ENCODE peak calls at places on chromosomes 2 and 18, in nine cellular contexts. One of them, this sample, is unnamed.

GRCh38 chr18:52694804-52695203 is 354.8 kb downstream of the DCC start:
- DNase-seq in right lobe of liver: no peak
- DNase-seq in left lung: no peak
- DNase-seq in left ventricle myocardium inferior: no peak
- DNase-seq in cardiac muscle cell: no peak
- DNase-seq in fibroblast of lung: peak
- DNase-seq in AG04450: no peak
- DNase-seq in vagina: no peak
- DNase-seq in AG10803: no peak
- DNase-seq in this sample: no peak

GRCh38 chr18:79599503-79599931 is 80.1 kb upstream of the CTDP1 start:
- DNase-seq in right lobe of liver: peak
- DNase-seq in left lung: peak
- DNase-seq in left ventricle myocardium inferior: peak
- DNase-seq in cardiac muscle cell: no peak
- DNase-seq in fibroblast of lung: peak
- DNase-seq in AG04450: no peak
- DNase-seq in vagina: no peak
- DNase-seq in AG10803: peak
- DNase-seq in this sample: no peak

GRCh38 chr2:38427936-38428335 is 50.9 kb upstream of the ATL2 start:
- DNase-seq in right lobe of liver: no peak
- DNase-seq in left lung: no peak
- DNase-seq in left ventricle myocardium inferior: no peak
- DNase-seq in cardiac muscle cell: no peak
- DNase-seq in fibroblast of lung: no peak
- DNase-seq in AG04450: no peak
- DNase-seq in vagina: no peak
- DNase-seq in AG10803: no peak
- DNase-seq in this sample: no peak

GRCh38 chr2:85577386-85578242 is at the start of gene VAMP8:
- DNase-seq in right lobe of liver: peak
- DNase-seq in left lung: peak
- DNase-seq in left ventricle myocardium inferior: no peak
- DNase-seq in cardiac muscle cell: no peak
- DNase-seq in fibroblast of lung: no peak
- DNase-seq in AG04450: no peak
- DNase-seq in vagina: no peak
- DNase-seq in AG10803: no peak
- DNase-seq in this sample: no peak

GRCh38 chr2:3470166-3470651 is 49.1 kb downstream of the ADI1 start:
- DNase-seq in right lobe of liver: no peak
- DNase-seq in left lung: peak
- DNase-seq in left ventricle myocardium inferior: peak
- DNase-seq in cardiac muscle cell: no peak
- DNase-seq in fibroblast of lung: peak
- DNase-seq in AG04450: peak
- DNase-seq in vagina: no peak
- DNase-seq in AG10803: peak
- DNase-seq in this sample: no peak

GRCh38 chr2:34401186-34401585 is 802.1 kb upstream of the FAM98A start:
- DNase-seq in right lobe of liver: no peak
- DNase-seq in left lung: no peak
- DNase-seq in left ventricle myocardium inferior: no peak
- DNase-seq in cardiac muscle cell: no peak
- DNase-seq in fibroblast of lung: peak
- DNase-seq in AG04450: no peak
- DNase-seq in vagina: no peak
- DNase-seq in AG10803: no peak
- DNase-seq in this sample: no peak

GRCh38 chr2:44715671-44716077 is 225.8 kb upstream of the SIX3 start:
- DNase-seq in right lobe of liver: no peak
- DNase-seq in left lung: no peak
- DNase-seq in left ventricle myocardium inferior: no peak
- DNase-seq in cardiac muscle cell: peak
- DNase-seq in fibroblast of lung: peak
- DNase-seq in AG04450: no peak
- DNase-seq in vagina: no peak
- DNase-seq in AG10803: peak
- DNase-seq in this sample: peak

GRCh38 chr2:12044857-12045256 is 298.4 kb downstream of the LPIN1 start:
- DNase-seq in right lobe of liver: no peak
- DNase-seq in left lung: no peak
- DNase-seq in left ventricle myocardium inferior: no peak
- DNase-seq in cardiac muscle cell: no peak
- DNase-seq in fibroblast of lung: no peak
- DNase-seq in AG04450: no peak
- DNase-seq in vagina: no peak
- DNase-seq in AG10803: no peak
- DNase-seq in this sample: no peak

GRCh38 chr2:197137234-197137633 is 173.3 kb downstream of the ANKRD44 start:
- DNase-seq in right lobe of liver: no peak
- DNase-seq in left lung: no peak
- DNase-seq in left ventricle myocardium inferior: no peak
- DNase-seq in cardiac muscle cell: no peak
- DNase-seq in fibroblast of lung: peak
- DNase-seq in AG04450: no peak
- DNase-seq in vagina: no peak
- DNase-seq in AG10803: peak
- DNase-seq in this sample: peak

GRCh38 chr2:62452701-62453449 is 53.1 kb downstream of the TMEM17 start:
- DNase-seq in right lobe of liver: no peak
- DNase-seq in left lung: no peak
- DNase-seq in left ventricle myocardium inferior: no peak
- DNase-seq in cardiac muscle cell: no peak
- DNase-seq in fibroblast of lung: peak
- DNase-seq in AG04450: no peak
- DNase-seq in vagina: no peak
- DNase-seq in AG10803: no peak
- DNase-seq in this sample: no peak

GRCh38 chr18:49609416-49610284 is 47.8 kb downstream of the LIPG start:
- DNase-seq in right lobe of liver: no peak
- DNase-seq in left lung: no peak
- DNase-seq in left ventricle myocardium inferior: no peak
- DNase-seq in cardiac muscle cell: no peak
- DNase-seq in fibroblast of lung: peak
- DNase-seq in AG04450: no peak
- DNase-seq in vagina: peak
- DNase-seq in AG10803: no peak
- DNase-seq in this sample: no peak

GRCh38 chr2:218871345-218872302 is 9.0 kb upstream of the WNT10A start:
- DNase-seq in right lobe of liver: no peak
- DNase-seq in left lung: no peak
- DNase-seq in left ventricle myocardium inferior: no peak
- DNase-seq in cardiac muscle cell: no peak
- DNase-seq in fibroblast of lung: no peak
- DNase-seq in AG04450: no peak
- DNase-seq in vagina: no peak
- DNase-seq in AG10803: no peak
- DNase-seq in this sample: no peak

GRCh38 chr2:118021361-118021760 is 7.5 kb upstream of the CCDC93 start:
- DNase-seq in right lobe of liver: no peak
- DNase-seq in left lung: no peak
- DNase-seq in left ventricle myocardium inferior: no peak
- DNase-seq in cardiac muscle cell: no peak
- DNase-seq in fibroblast of lung: no peak
- DNase-seq in AG04450: no peak
- DNase-seq in vagina: no peak
- DNase-seq in AG10803: no peak
- DNase-seq in this sample: no peak

GRCh38 chr2:11248-11941 is 34.9 kb downstream of the FAM110C start:
- DNase-seq in right lobe of liver: peak
- DNase-seq in left lung: peak
- DNase-seq in left ventricle myocardium inferior: peak
- DNase-seq in cardiac muscle cell: no peak
- DNase-seq in fibroblast of lung: peak
- DNase-seq in AG04450: no peak
- DNase-seq in vagina: no peak
- DNase-seq in AG10803: peak
- DNase-seq in this sample: no peak

GRCh38 chr18:31064130-31064529 is 21.6 kb upstream of the DSC3 start:
- DNase-seq in right lobe of liver: no peak
- DNase-seq in left lung: no peak
- DNase-seq in left ventricle myocardium inferior: no peak
- DNase-seq in cardiac muscle cell: no peak
- DNase-seq in fibroblast of lung: peak
- DNase-seq in AG04450: no peak
- DNase-seq in vagina: no peak
- DNase-seq in AG10803: no peak
- DNase-seq in this sample: no peak

GRCh38 chr2:228841877-228842276 is 429.2 kb downstream of the PID1 start:
- DNase-seq in right lobe of liver: no peak
- DNase-seq in left lung: no peak
- DNase-seq in left ventricle myocardium inferior: no peak
- DNase-seq in cardiac muscle cell: no peak
- DNase-seq in fibroblast of lung: peak
- DNase-seq in AG04450: no peak
- DNase-seq in vagina: no peak
- DNase-seq in AG10803: no peak
- DNase-seq in this sample: no peak

GRCh38 chr2:206045251-206045650 is 40.7 kb downstream of the INO80D start:
- DNase-seq in right lobe of liver: no peak
- DNase-seq in left lung: no peak
- DNase-seq in left ventricle myocardium inferior: no peak
- DNase-seq in cardiac muscle cell: no peak
- DNase-seq in fibroblast of lung: peak
- DNase-seq in AG04450: no peak
- DNase-seq in vagina: no peak
- DNase-seq in AG10803: peak
- DNase-seq in this sample: no peak

GRCh38 chr2:149042881-149043280 is 4.4 kb downstream of the LYPD6B start:
- DNase-seq in right lobe of liver: no peak
- DNase-seq in left lung: no peak
- DNase-seq in left ventricle myocardium inferior: no peak
- DNase-seq in cardiac muscle cell: no peak
- DNase-seq in fibroblast of lung: peak
- DNase-seq in AG04450: no peak
- DNase-seq in vagina: no peak
- DNase-seq in AG10803: no peak
- DNase-seq in this sample: no peak
- H3K4me3 ChIP-seq in right lobe of liver: no peak
- H3K4me3 ChIP-seq in left lung: no peak
- H3K4me3 ChIP-seq in left ventricle myocardium inferior: no peak
- H3K4me3 ChIP-seq in cardiac muscle cell: no peak
- H3K4me3 ChIP-seq in fibroblast of lung: no peak
- H3K4me3 ChIP-seq in AG04450: no peak
- H3K4me3 ChIP-seq in vagina: no peak
- H3K4me3 ChIP-seq in AG10803: no peak
- H3K4me3 ChIP-seq in this sample: no peak

GRCh38 chr2:172430027-172430426 is 2.6 kb downstream of the ITGA6 start:
- DNase-seq in right lobe of liver: no peak
- DNase-seq in left lung: no peak
- DNase-seq in left ventricle myocardium inferior: no peak
- DNase-seq in cardiac muscle cell: no peak
- DNase-seq in fibroblast of lung: no peak
- DNase-seq in AG04450: no peak
- DNase-seq in vagina: no peak
- DNase-seq in AG10803: no peak
- DNase-seq in this sample: no peak

GRCh38 chr2:172430671-172431070 is 3.3 kb downstream of the ITGA6 start:
- DNase-seq in right lobe of liver: no peak
- DNase-seq in left lung: no peak
- DNase-seq in left ventricle myocardium inferior: no peak
- DNase-seq in cardiac muscle cell: no peak
- DNase-seq in fibroblast of lung: peak
- DNase-seq in AG04450: no peak
- DNase-seq in vagina: no peak
- DNase-seq in AG10803: no peak
- DNase-seq in this sample: no peak

GRCh38 chr2:172427990-172428840 is 829 bp downstream of the ITGA6 start:
- DNase-seq in right lobe of liver: peak
- DNase-seq in left lung: peak
- DNase-seq in left ventricle myocardium inferior: peak
- DNase-seq in cardiac muscle cell: peak
- DNase-seq in fibroblast of lung: peak
- DNase-seq in AG04450: no peak
- DNase-seq in vagina: no peak
- DNase-seq in AG10803: no peak
- DNase-seq in this sample: no peak

GRCh38 chr2:172428841-172429173 is 1.4 kb downstream of the ITGA6 start:
- DNase-seq in right lobe of liver: no peak
- DNase-seq in left lung: no peak
- DNase-seq in left ventricle myocardium inferior: no peak
- DNase-seq in cardiac muscle cell: peak
- DNase-seq in fibroblast of lung: no peak
- DNase-seq in AG04450: no peak
- DNase-seq in vagina: no peak
- DNase-seq in AG10803: no peak
- DNase-seq in this sample: no peak

GRCh38 chr2:172429351-172429968 is 2.1 kb downstream of the ITGA6 start:
- DNase-seq in right lobe of liver: no peak
- DNase-seq in left lung: no peak
- DNase-seq in left ventricle myocardium inferior: no peak
- DNase-seq in cardiac muscle cell: no peak
- DNase-seq in fibroblast of lung: peak
- DNase-seq in AG04450: no peak
- DNase-seq in vagina: no peak
- DNase-seq in AG10803: peak
- DNase-seq in this sample: no peak
- TF ChIP-seq CTCF in right lobe of liver: no peak
- TF ChIP-seq CTCF in left lung: no peak
- TF ChIP-seq CTCF in left ventricle myocardium inferior: peak
- TF ChIP-seq CTCF in cardiac muscle cell: no peak
- TF ChIP-seq CTCF in fibroblast of lung: no peak
- TF ChIP-seq CTCF in AG04450: peak
- TF ChIP-seq CTCF in vagina: no peak
- TF ChIP-seq CTCF in AG10803: peak
- TF ChIP-seq CTCF in this sample: peak

GRCh38 chr2:186543561-186544131 is 46.2 kb upstream of the ITGAV start:
- DNase-seq in right lobe of liver: no peak
- DNase-seq in left lung: no peak
- DNase-seq in left ventricle myocardium inferior: no peak
- DNase-seq in cardiac muscle cell: no peak
- DNase-seq in fibroblast of lung: peak
- DNase-seq in AG04450: peak
- DNase-seq in vagina: no peak
- DNase-seq in AG10803: peak
- DNase-seq in this sample: peak
- H3K4me3 ChIP-seq in right lobe of liver: no peak
- H3K4me3 ChIP-seq in left lung: no peak
- H3K4me3 ChIP-seq in left ventricle myocardium inferior: no peak
- H3K4me3 ChIP-seq in cardiac muscle cell: no peak
- H3K4me3 ChIP-seq in fibroblast of lung: no peak
- H3K4me3 ChIP-seq in AG04450: peak
- H3K4me3 ChIP-seq in vagina: no peak
- H3K4me3 ChIP-seq in AG10803: peak
- H3K4me3 ChIP-seq in this sample: no peak

GRCh38 chr2:215429424-215429823 is 6.4 kb downstream of the FN1 start:
- DNase-seq in right lobe of liver: no peak
- DNase-seq in left lung: no peak
- DNase-seq in left ventricle myocardium inferior: no peak
- DNase-seq in cardiac muscle cell: no peak
- DNase-seq in fibroblast of lung: peak
- DNase-seq in AG04450: no peak
- DNase-seq in vagina: no peak
- DNase-seq in AG10803: peak
- DNase-seq in this sample: no peak
- TF ChIP-seq CTCF in right lobe of liver: no peak
- TF ChIP-seq CTCF in left lung: no peak
- TF ChIP-seq CTCF in left ventricle myocardium inferior: no peak
- TF ChIP-seq CTCF in cardiac muscle cell: no peak
- TF ChIP-seq CTCF in fibroblast of lung: no peak
- TF ChIP-seq CTCF in AG04450: no peak
- TF ChIP-seq CTCF in vagina: no peak
- TF ChIP-seq CTCF in AG10803: no peak
- TF ChIP-seq CTCF in this sample: no peak

This sample was measured in retinal pigment epithelial cell.